ENCODE peak calls at places on chromosomes 16 and 17, in five cellular contexts. One of them, this sample, is unnamed.

GRCh38 chr17:4175921-4176802 is 33.2 kb downstream of the CYB5D2 start:
- DNase-seq in immature natural killer cell: peak
- DNase-seq in HS-5: no peak
- DNase-seq in heart left ventricle: no peak
- DNase-seq in NCI-H345: no peak
- DNase-seq in this sample: no peak

GRCh38 chr16:77062878-77063566 is 128.0 kb upstream of the MON1B start:
- DNase-seq in immature natural killer cell: no peak
- DNase-seq in HS-5: no peak
- DNase-seq in heart left ventricle: no peak
- DNase-seq in NCI-H345: no peak
- DNase-seq in this sample: no peak

GRCh38 chr17:57016066-57016763 is 38.3 kb downstream of the SCPEP1 start:
- DNase-seq in immature natural killer cell: no peak
- DNase-seq in HS-5: no peak
- DNase-seq in heart left ventricle: no peak
- DNase-seq in NCI-H345: no peak
- DNase-seq in this sample: no peak

GRCh38 chr17:40557531-40558299 is 7.6 kb downstream of the CCR7 start:
- DNase-seq in immature natural killer cell: no peak
- DNase-seq in HS-5: no peak
- DNase-seq in heart left ventricle: no peak
- DNase-seq in NCI-H345: no peak
- DNase-seq in this sample: no peak

GRCh38 chr17:7445011-7445927 is at the start of gene CHRNB1:
- DNase-seq in immature natural killer cell: peak
- DNase-seq in HS-5: no peak
- DNase-seq in heart left ventricle: peak
- DNase-seq in NCI-H345: no peak
- DNase-seq in this sample: no peak

GRCh38 chr17:79041041-79041570 is 17.1 kb downstream of the C1QTNF1 start:
- DNase-seq in immature natural killer cell: no peak
- DNase-seq in HS-5: no peak
- DNase-seq in heart left ventricle: no peak
- DNase-seq in NCI-H345: no peak
- DNase-seq in this sample: no peak

GRCh38 chr16:56912746-56913703 is 18.9 kb upstream of the HERPUD1 start:
- DNase-seq in immature natural killer cell: no peak
- DNase-seq in HS-5: peak
- DNase-seq in heart left ventricle: no peak
- DNase-seq in NCI-H345: no peak
- DNase-seq in this sample: no peak

GRCh38 chr16:57994361-57994760 is 6.1 kb downstream of the ZNF319 start:
- DNase-seq in immature natural killer cell: no peak
- DNase-seq in HS-5: no peak
- DNase-seq in heart left ventricle: no peak
- DNase-seq in NCI-H345: no peak
- DNase-seq in this sample: no peak

GRCh38 chr17:74814453-74814852 is 38.3 kb upstream of the NAT9 start:
- DNase-seq in immature natural killer cell: no peak
- DNase-seq in HS-5: no peak
- DNase-seq in heart left ventricle: no peak
- DNase-seq in NCI-H345: no peak
- DNase-seq in this sample: no peak

GRCh38 chr17:81685108-81685507 is 1.3 kb downstream of the HGS start:
- DNase-seq in immature natural killer cell: no peak
- DNase-seq in HS-5: peak
- DNase-seq in heart left ventricle: no peak
- DNase-seq in NCI-H345: no peak
- DNase-seq in this sample: no peak

GRCh38 chr16:11152205-11152604 is 103.8 kb downstream of the SOCS1 start:
- DNase-seq in immature natural killer cell: no peak
- DNase-seq in HS-5: no peak
- DNase-seq in heart left ventricle: no peak
- DNase-seq in NCI-H345: peak
- DNase-seq in this sample: peak

GRCh38 chr16:23786964-23787571 is 32.2 kb downstream of the CHP2 start:
- DNase-seq in immature natural killer cell: no peak
- DNase-seq in HS-5: no peak
- DNase-seq in heart left ventricle: no peak
- DNase-seq in NCI-H345: no peak
- DNase-seq in this sample: no peak

GRCh38 chr16:49618955-49619354 is 237.0 kb downstream of the ZNF423 start:
- DNase-seq in immature natural killer cell: no peak
- DNase-seq in HS-5: no peak
- DNase-seq in heart left ventricle: no peak
- DNase-seq in NCI-H345: no peak
- DNase-seq in this sample: no peak

GRCh38 chr16:65769055-65769465 is 597.4 kb upstream of the CDH5 start:
- DNase-seq in immature natural killer cell: no peak
- DNase-seq in HS-5: no peak
- DNase-seq in heart left ventricle: no peak
- DNase-seq in NCI-H345: no peak
- DNase-seq in this sample: peak

GRCh38 chr16:15723808-15724207 is 73.8 kb downstream of the NDE1 start:
- DNase-seq in immature natural killer cell: no peak
- DNase-seq in HS-5: no peak
- DNase-seq in heart left ventricle: no peak
- DNase-seq in NCI-H345: no peak
- DNase-seq in this sample: no peak

This sample was measured in DMS153.